ENCODE peak calls at places on chromosomes 2 and 18, in eight cellular contexts. B is BE2C; A is colonic mucosa; Z is SJSA1; V is neuronal stem cell; M is upper lobe of right lung; R is testis; Y is CD8-positive, alpha-beta memory T cell. U is an unnamed sample. For H3K27me3, the result is how much of the 10 kb centered on the place peaks cover.

GRCh38 chr2:172208881-172209325 is 106.2 kb upstream of the DLX2 start:
- DNase-seq in V (no peak), Y (no peak), B (no peak), A (no peak), R (no peak), M (no peak), Z (no peak), U (no peak)

GRCh38 chr2:58984731-58985130 is 743.6 kb upstream of the FANCL start:
- DNase-seq in B (no peak), Z (no peak), R (no peak), Y (no peak), A (no peak), M (no peak), V (no peak), U (no peak)

GRCh38 chr2:189253841-189254240 is 74.3 kb upstream of the COL5A2 start:
- DNase-seq in V (no peak), B (no peak), R (no peak), Z (no peak), M (no peak), Y (no peak), A (no peak), U (no peak)

GRCh38 chr2:207061181-207061580 is 104.6 kb downstream of the KLF7 start:
- DNase-seq in M (no peak), A (no peak), Z (no peak), R (no peak), Y (no peak), B (no peak), V (no peak), U (no peak)

GRCh38 chr2:119179951-119180350 is 21.4 kb upstream of the C1QL2 start:
- DNase-seq in V (no peak), A (no peak), R (no peak), M (no peak), B (no peak), Z (no peak), Y (no peak), U (no peak)

GRCh38 chr2:34251578-34251977 is 652.5 kb upstream of the FAM98A start:
- DNase-seq in R (no peak), V (no peak), Y (no peak), M (no peak), Z (no peak), A (no peak), B (no peak), U (no peak)

GRCh38 chr18:44520981-44521672 is 159.6 kb upstream of the SETBP1 start:
- DNase-seq in M (no peak), R (no peak), B (no peak), A (no peak), Y (no peak), Z (no peak), V (no peak), U (no peak)

GRCh38 chr18:8942909-8943545 is 159.5 kb upstream of the NDUFV2 start:
- DNase-seq in M (peak), B (no peak), R (no peak), V (no peak), Y (no peak), A (no peak), Z (no peak), U (no peak)

GRCh38 chr2:46530571-46530970 is 51.2 kb downstream of the TMEM247 start:
- DNase-seq in Z (no peak), A (no peak), R (no peak), Y (no peak), V (no peak), B (no peak), M (no peak), U (no peak)

GRCh38 chr2:138956116-138956515 is 175.9 kb upstream of the NXPH2 start:
- DNase-seq in Z (no peak), Y (no peak), V (no peak), R (no peak), A (no peak), M (no peak), B (no peak), U (no peak)

GRCh38 chr2:62281661-62282060 is 85.7 kb downstream of the B3GNT2 start:
- DNase-seq in Z (no peak), M (no peak), A (no peak), B (no peak), Y (no peak), R (no peak), V (no peak), U (no peak)

GRCh38 chr2:38148501-38148900 is 72.5 kb upstream of the CYP1B1 start:
- DNase-seq in Z (no peak), R (no peak), V (no peak), A (no peak), Y (no peak), B (no peak), M (peak), U (no peak)

DNA sequence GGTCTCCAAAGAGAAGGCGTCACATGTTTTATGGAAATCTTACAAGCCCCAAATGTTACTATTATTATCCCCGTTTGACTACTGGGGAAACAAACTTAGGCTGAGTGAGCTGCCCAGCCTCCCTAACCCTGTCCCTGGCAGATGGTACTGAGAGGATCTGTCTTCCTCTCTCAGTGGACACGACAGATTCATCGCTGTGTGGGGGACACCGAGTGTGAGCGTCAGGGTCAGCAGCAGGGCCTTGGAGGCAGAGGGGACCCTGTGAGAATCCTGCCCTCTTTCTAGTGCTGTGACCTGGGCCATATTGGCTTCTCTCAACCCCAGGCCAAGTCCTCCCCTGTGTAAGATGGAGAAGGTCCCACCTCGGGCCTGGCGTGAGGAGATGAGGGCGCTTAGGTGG is 27.1 kb upstream of the SMAD7 start:
- DNase-seq in A (no peak), Z (no peak), M (no peak), V (no peak), R (no peak), B (no peak), Y (no peak), U (no peak)
- H3K27me3 ChIP-seq in A (under half), Z (under half), M (under half), V (under half), R (under half), B (under half), Y (under half), U (under half)

GRCh38 chr2:238236571-238236970 is 3.3 kb downstream of the HES6 start:
- DNase-seq in A (no peak), Y (no peak), V (no peak), R (no peak), M (no peak), B (no peak), Z (no peak), U (no peak)

GRCh38 chr2:238235856-238236255 is 4.0 kb downstream of the HES6 start:
- DNase-seq in Y (no peak), M (no peak), Z (no peak), V (no peak), A (no peak), R (no peak), B (no peak), U (no peak)

GRCh38 chr2:238238311-238238765 is 1.5 kb downstream of the HES6 start:
- DNase-seq in A (no peak), Y (no peak), B (no peak), V (no peak), Z (no peak), R (no peak), M (no peak), U (no peak)

GRCh38 chr2:238238766-238239551 is 879 bp downstream of the HES6 start:
- DNase-seq in A (no peak), R (no peak), B (peak), Y (peak), V (no peak), Z (no peak), M (peak), U (peak)

DNA sequence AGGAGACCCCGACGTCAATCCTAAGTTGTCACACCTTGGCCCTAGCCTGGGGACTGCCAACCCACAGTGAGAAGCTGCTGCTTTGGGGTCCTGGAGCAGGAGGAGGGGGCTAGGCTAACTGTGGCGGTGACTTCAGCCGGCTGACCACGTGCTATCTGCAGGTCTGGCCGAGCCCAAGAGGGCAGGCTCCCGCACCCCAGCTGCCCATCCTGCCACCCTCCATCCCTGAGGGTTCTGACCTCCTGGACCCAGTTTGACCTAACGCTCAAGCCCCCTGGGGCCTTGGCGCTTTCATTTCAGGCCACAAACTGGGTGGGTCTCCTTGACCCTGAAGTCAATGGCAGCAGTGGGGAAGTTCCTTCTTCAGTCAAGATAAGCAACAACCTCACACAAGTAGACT is 2.4 kb downstream of the HES6 start:
- DNase-seq in Y (no peak), R (no peak), Z (no peak), B (no peak), V (no peak), M (peak), A (no peak), U (no peak)
- H3K27me3 ChIP-seq in Y (under half), R (under half), Z (under half), B (under half), V (under half), M (under half), A (under half), U (under half)

GRCh38 chr2:222307978-222308479 is 9.2 kb upstream of the PAX3 start:
- DNase-seq in B (no peak), Z (no peak), Y (no peak), R (no peak), M (no peak), V (no peak), A (no peak), U (no peak)
- H3K27me3 ChIP-seq in B (half or more), Z (under half), Y (half or more), R (under half), M (half or more), V (half or more), A (half or more), U (half or more)

GRCh38 chr2:102837626-102838198 is 75.9 kb downstream of the TMEM182 start:
- DNase-seq in A (no peak), Z (no peak), R (no peak), Y (no peak), M (no peak), B (no peak), V (no peak), U (no peak)
- H3K27me3 ChIP-seq in A (under half), Z (under half), R (under half), Y (under half), M (under half), B (under half), V (under half), U (under half)

GRCh38 chr2:137507237-137507636 is 457.0 kb upstream of the HNMT start:
- DNase-seq in V (no peak), A (no peak), Z (no peak), Y (no peak), R (no peak), M (no peak), B (no peak), U (no peak)
- H3K27me3 ChIP-seq in V (under half), A (under half), Z (under half), Y (under half), R (under half), M (under half), B (under half), U (under half)

GRCh38 chr2:70683455-70683854 is 84.5 kb downstream of the ADD2 start:
- DNase-seq in V (no peak), M (peak), Y (no peak), A (no peak), Z (peak), R (no peak), B (no peak), U (no peak)
- H3K27me3 ChIP-seq in V (under half), M (under half), Y (under half), A (under half), Z (under half), R (under half), B (under half), U (under half)

U was measured in transverse colon.